ENCODE peak calls at places on chromosomes 13 and 19, in seven cellular contexts. One of them, this sample, is unnamed.

GRCh38 chr19:4534836-4535658 is at the start of gene PLIN5:
- DNase-seq in HFFc6: peak
- DNase-seq in left ventricle myocardium superior: peak
- DNase-seq in stimulated activated CD4-positive, alpha-beta T cell treated with anti-CD3 and anti-CD28 coated beads, Interleukin-15, amount 100 ng/mL, for 48 hours: no peak
- DNase-seq in stimulated activated CD8-positive, alpha-beta memory T cell treated with anti-CD3 and anti-CD28 coated beads, Interleukin-15, amount 100 ng/mL, for 24 hours: no peak
- DNase-seq in pancreas: peak
- DNase-seq in activated CD4-positive, CD25-positive, alpha-beta regulatory T cell treated with anti-CD3 and anti-CD28 coated beads, Interleukin-2, amount 50 U/mL, for 16 hours: no peak
- DNase-seq in this sample: peak

GRCh38 chr19:43667524-43668405 is 2.2 kb downstream of the PLAUR start:
- DNase-seq in HFFc6: no peak
- DNase-seq in left ventricle myocardium superior: peak
- DNase-seq in stimulated activated CD4-positive, alpha-beta T cell treated with anti-CD3 and anti-CD28 coated beads, Interleukin-15, amount 100 ng/mL, for 48 hours: no peak
- DNase-seq in stimulated activated CD8-positive, alpha-beta memory T cell treated with anti-CD3 and anti-CD28 coated beads, Interleukin-15, amount 100 ng/mL, for 24 hours: no peak
- DNase-seq in pancreas: no peak
- DNase-seq in activated CD4-positive, CD25-positive, alpha-beta regulatory T cell treated with anti-CD3 and anti-CD28 coated beads, Interleukin-2, amount 50 U/mL, for 16 hours: no peak
- DNase-seq in this sample: no peak

GRCh38 chr13:25440081-25440480 is 68.3 kb downstream of the ATP8A2 start:
- DNase-seq in HFFc6: no peak
- DNase-seq in left ventricle myocardium superior: no peak
- DNase-seq in stimulated activated CD4-positive, alpha-beta T cell treated with anti-CD3 and anti-CD28 coated beads, Interleukin-15, amount 100 ng/mL, for 48 hours: no peak
- DNase-seq in stimulated activated CD8-positive, alpha-beta memory T cell treated with anti-CD3 and anti-CD28 coated beads, Interleukin-15, amount 100 ng/mL, for 24 hours: no peak
- DNase-seq in pancreas: no peak
- DNase-seq in activated CD4-positive, CD25-positive, alpha-beta regulatory T cell treated with anti-CD3 and anti-CD28 coated beads, Interleukin-2, amount 50 U/mL, for 16 hours: no peak
- DNase-seq in this sample: no peak

GRCh38 chr19:45320997-45321775 is 1.5 kb downstream of the CKM start:
- DNase-seq in HFFc6: no peak
- DNase-seq in left ventricle myocardium superior: no peak
- DNase-seq in stimulated activated CD4-positive, alpha-beta T cell treated with anti-CD3 and anti-CD28 coated beads, Interleukin-15, amount 100 ng/mL, for 48 hours: no peak
- DNase-seq in stimulated activated CD8-positive, alpha-beta memory T cell treated with anti-CD3 and anti-CD28 coated beads, Interleukin-15, amount 100 ng/mL, for 24 hours: no peak
- DNase-seq in pancreas: no peak
- DNase-seq in activated CD4-positive, CD25-positive, alpha-beta regulatory T cell treated with anti-CD3 and anti-CD28 coated beads, Interleukin-2, amount 50 U/mL, for 16 hours: no peak
- DNase-seq in this sample: peak

GRCh38 chr19:42276821-42277220 is 7.8 kb downstream of the CIC start:
- DNase-seq in HFFc6: peak
- DNase-seq in left ventricle myocardium superior: no peak
- DNase-seq in stimulated activated CD4-positive, alpha-beta T cell treated with anti-CD3 and anti-CD28 coated beads, Interleukin-15, amount 100 ng/mL, for 48 hours: no peak
- DNase-seq in stimulated activated CD8-positive, alpha-beta memory T cell treated with anti-CD3 and anti-CD28 coated beads, Interleukin-15, amount 100 ng/mL, for 24 hours: no peak
- DNase-seq in pancreas: no peak
- DNase-seq in activated CD4-positive, CD25-positive, alpha-beta regulatory T cell treated with anti-CD3 and anti-CD28 coated beads, Interleukin-2, amount 50 U/mL, for 16 hours: no peak
- DNase-seq in this sample: peak

GRCh38 chr19:28727133-28727834 is 485.7 kb downstream of the UQCRFS1 start:
- DNase-seq in HFFc6: no peak
- DNase-seq in left ventricle myocardium superior: peak
- DNase-seq in stimulated activated CD4-positive, alpha-beta T cell treated with anti-CD3 and anti-CD28 coated beads, Interleukin-15, amount 100 ng/mL, for 48 hours: no peak
- DNase-seq in stimulated activated CD8-positive, alpha-beta memory T cell treated with anti-CD3 and anti-CD28 coated beads, Interleukin-15, amount 100 ng/mL, for 24 hours: no peak
- DNase-seq in pancreas: peak
- DNase-seq in activated CD4-positive, CD25-positive, alpha-beta regulatory T cell treated with anti-CD3 and anti-CD28 coated beads, Interleukin-2, amount 50 U/mL, for 16 hours: no peak
- DNase-seq in this sample: no peak

GRCh38 chr19:55257461-55258411 is 1.1 kb downstream of the PPP6R1 start:
- DNase-seq in HFFc6: no peak
- DNase-seq in left ventricle myocardium superior: no peak
- DNase-seq in stimulated activated CD4-positive, alpha-beta T cell treated with anti-CD3 and anti-CD28 coated beads, Interleukin-15, amount 100 ng/mL, for 48 hours: no peak
- DNase-seq in stimulated activated CD8-positive, alpha-beta memory T cell treated with anti-CD3 and anti-CD28 coated beads, Interleukin-15, amount 100 ng/mL, for 24 hours: no peak
- DNase-seq in pancreas: no peak
- DNase-seq in activated CD4-positive, CD25-positive, alpha-beta regulatory T cell treated with anti-CD3 and anti-CD28 coated beads, Interleukin-2, amount 50 U/mL, for 16 hours: no peak
- DNase-seq in this sample: no peak

GRCh38 chr19:28020631-28021315 is 1192.2 kb downstream of the UQCRFS1 start:
- DNase-seq in HFFc6: no peak
- DNase-seq in left ventricle myocardium superior: no peak
- DNase-seq in stimulated activated CD4-positive, alpha-beta T cell treated with anti-CD3 and anti-CD28 coated beads, Interleukin-15, amount 100 ng/mL, for 48 hours: no peak
- DNase-seq in stimulated activated CD8-positive, alpha-beta memory T cell treated with anti-CD3 and anti-CD28 coated beads, Interleukin-15, amount 100 ng/mL, for 24 hours: no peak
- DNase-seq in pancreas: no peak
- DNase-seq in activated CD4-positive, CD25-positive, alpha-beta regulatory T cell treated with anti-CD3 and anti-CD28 coated beads, Interleukin-2, amount 50 U/mL, for 16 hours: no peak
- DNase-seq in this sample: no peak

GRCh38 chr19:18844806-18845329 is 13.1 kb downstream of the UPF1 start:
- DNase-seq in HFFc6: no peak
- DNase-seq in left ventricle myocardium superior: peak
- DNase-seq in stimulated activated CD4-positive, alpha-beta T cell treated with anti-CD3 and anti-CD28 coated beads, Interleukin-15, amount 100 ng/mL, for 48 hours: no peak
- DNase-seq in stimulated activated CD8-positive, alpha-beta memory T cell treated with anti-CD3 and anti-CD28 coated beads, Interleukin-15, amount 100 ng/mL, for 24 hours: no peak
- DNase-seq in pancreas: no peak
- DNase-seq in activated CD4-positive, CD25-positive, alpha-beta regulatory T cell treated with anti-CD3 and anti-CD28 coated beads, Interleukin-2, amount 50 U/mL, for 16 hours: no peak
- DNase-seq in this sample: peak

GRCh38 chr13:30157616-30157993 is 149.7 kb downstream of the KATNAL1 start:
- DNase-seq in HFFc6: no peak
- DNase-seq in left ventricle myocardium superior: no peak
- DNase-seq in stimulated activated CD4-positive, alpha-beta T cell treated with anti-CD3 and anti-CD28 coated beads, Interleukin-15, amount 100 ng/mL, for 48 hours: no peak
- DNase-seq in stimulated activated CD8-positive, alpha-beta memory T cell treated with anti-CD3 and anti-CD28 coated beads, Interleukin-15, amount 100 ng/mL, for 24 hours: no peak
- DNase-seq in pancreas: no peak
- DNase-seq in activated CD4-positive, CD25-positive, alpha-beta regulatory T cell treated with anti-CD3 and anti-CD28 coated beads, Interleukin-2, amount 50 U/mL, for 16 hours: no peak
- DNase-seq in this sample: no peak

GRCh38 chr19:33370783-33371182 is 2.7 kb upstream of the CEBPG start:
- DNase-seq in HFFc6: no peak
- DNase-seq in left ventricle myocardium superior: no peak
- DNase-seq in stimulated activated CD4-positive, alpha-beta T cell treated with anti-CD3 and anti-CD28 coated beads, Interleukin-15, amount 100 ng/mL, for 48 hours: no peak
- DNase-seq in stimulated activated CD8-positive, alpha-beta memory T cell treated with anti-CD3 and anti-CD28 coated beads, Interleukin-15, amount 100 ng/mL, for 24 hours: no peak
- DNase-seq in pancreas: no peak
- DNase-seq in activated CD4-positive, CD25-positive, alpha-beta regulatory T cell treated with anti-CD3 and anti-CD28 coated beads, Interleukin-2, amount 50 U/mL, for 16 hours: no peak
- DNase-seq in this sample: no peak

GRCh38 chr13:110103026-110103425 is 203.9 kb downstream of the COL4A1 start:
- DNase-seq in HFFc6: no peak
- DNase-seq in left ventricle myocardium superior: no peak
- DNase-seq in stimulated activated CD4-positive, alpha-beta T cell treated with anti-CD3 and anti-CD28 coated beads, Interleukin-15, amount 100 ng/mL, for 48 hours: no peak
- DNase-seq in stimulated activated CD8-positive, alpha-beta memory T cell treated with anti-CD3 and anti-CD28 coated beads, Interleukin-15, amount 100 ng/mL, for 24 hours: no peak
- DNase-seq in pancreas: no peak
- DNase-seq in activated CD4-positive, CD25-positive, alpha-beta regulatory T cell treated with anti-CD3 and anti-CD28 coated beads, Interleukin-2, amount 50 U/mL, for 16 hours: no peak
- DNase-seq in this sample: no peak

GRCh38 chr13:113008841-113009240 is 39.8 kb downstream of the MCF2L start:
- DNase-seq in HFFc6: no peak
- DNase-seq in left ventricle myocardium superior: no peak
- DNase-seq in stimulated activated CD4-positive, alpha-beta T cell treated with anti-CD3 and anti-CD28 coated beads, Interleukin-15, amount 100 ng/mL, for 48 hours: no peak
- DNase-seq in stimulated activated CD8-positive, alpha-beta memory T cell treated with anti-CD3 and anti-CD28 coated beads, Interleukin-15, amount 100 ng/mL, for 24 hours: no peak
- DNase-seq in pancreas: no peak
- DNase-seq in activated CD4-positive, CD25-positive, alpha-beta regulatory T cell treated with anti-CD3 and anti-CD28 coated beads, Interleukin-2, amount 50 U/mL, for 16 hours: no peak
- DNase-seq in this sample: no peak

GRCh38 chr19:33621065-33621785 is 528 bp upstream of the CHST8 start:
- DNase-seq in HFFc6: no peak
- DNase-seq in left ventricle myocardium superior: no peak
- DNase-seq in stimulated activated CD4-positive, alpha-beta T cell treated with anti-CD3 and anti-CD28 coated beads, Interleukin-15, amount 100 ng/mL, for 48 hours: no peak
- DNase-seq in stimulated activated CD8-positive, alpha-beta memory T cell treated with anti-CD3 and anti-CD28 coated beads, Interleukin-15, amount 100 ng/mL, for 24 hours: no peak
- DNase-seq in pancreas: no peak
- DNase-seq in activated CD4-positive, CD25-positive, alpha-beta regulatory T cell treated with anti-CD3 and anti-CD28 coated beads, Interleukin-2, amount 50 U/mL, for 16 hours: no peak
- DNase-seq in this sample: no peak

GRCh38 chr13:30002577-30002976 is 152.2 kb upstream of the UBL3 start:
- DNase-seq in HFFc6: peak
- DNase-seq in left ventricle myocardium superior: no peak
- DNase-seq in stimulated activated CD4-positive, alpha-beta T cell treated with anti-CD3 and anti-CD28 coated beads, Interleukin-15, amount 100 ng/mL, for 48 hours: no peak
- DNase-seq in stimulated activated CD8-positive, alpha-beta memory T cell treated with anti-CD3 and anti-CD28 coated beads, Interleukin-15, amount 100 ng/mL, for 24 hours: no peak
- DNase-seq in pancreas: no peak
- DNase-seq in activated CD4-positive, CD25-positive, alpha-beta regulatory T cell treated with anti-CD3 and anti-CD28 coated beads, Interleukin-2, amount 50 U/mL, for 16 hours: no peak
- DNase-seq in this sample: no peak

GRCh38 chr19:54069482-54069881 is 5.8 kb upstream of the VSTM1 start:
- DNase-seq in HFFc6: no peak
- DNase-seq in left ventricle myocardium superior: no peak
- DNase-seq in stimulated activated CD4-positive, alpha-beta T cell treated with anti-CD3 and anti-CD28 coated beads, Interleukin-15, amount 100 ng/mL, for 48 hours: no peak
- DNase-seq in stimulated activated CD8-positive, alpha-beta memory T cell treated with anti-CD3 and anti-CD28 coated beads, Interleukin-15, amount 100 ng/mL, for 24 hours: no peak
- DNase-seq in pancreas: no peak
- DNase-seq in activated CD4-positive, CD25-positive, alpha-beta regulatory T cell treated with anti-CD3 and anti-CD28 coated beads, Interleukin-2, amount 50 U/mL, for 16 hours: no peak
- DNase-seq in this sample: no peak

GRCh38 chr13:73972503-73972902 is 161.7 kb downstream of the KLF12 start:
- DNase-seq in HFFc6: no peak
- DNase-seq in left ventricle myocardium superior: no peak
- DNase-seq in stimulated activated CD4-positive, alpha-beta T cell treated with anti-CD3 and anti-CD28 coated beads, Interleukin-15, amount 100 ng/mL, for 48 hours: no peak
- DNase-seq in stimulated activated CD8-positive, alpha-beta memory T cell treated with anti-CD3 and anti-CD28 coated beads, Interleukin-15, amount 100 ng/mL, for 24 hours: no peak
- DNase-seq in pancreas: no peak
- DNase-seq in activated CD4-positive, CD25-positive, alpha-beta regulatory T cell treated with anti-CD3 and anti-CD28 coated beads, Interleukin-2, amount 50 U/mL, for 16 hours: no peak
- DNase-seq in this sample: no peak

GRCh38 chr19:47156861-47157454 is 26.3 kb downstream of the SAE1 start:
- DNase-seq in HFFc6: no peak
- DNase-seq in left ventricle myocardium superior: no peak
- DNase-seq in stimulated activated CD4-positive, alpha-beta T cell treated with anti-CD3 and anti-CD28 coated beads, Interleukin-15, amount 100 ng/mL, for 48 hours: no peak
- DNase-seq in stimulated activated CD8-positive, alpha-beta memory T cell treated with anti-CD3 and anti-CD28 coated beads, Interleukin-15, amount 100 ng/mL, for 24 hours: no peak
- DNase-seq in pancreas: no peak
- DNase-seq in activated CD4-positive, CD25-positive, alpha-beta regulatory T cell treated with anti-CD3 and anti-CD28 coated beads, Interleukin-2, amount 50 U/mL, for 16 hours: no peak
- DNase-seq in this sample: no peak

GRCh38 chr19:54572696-54573311 is 786 bp upstream of the LILRA2 start:
- DNase-seq in HFFc6: no peak
- DNase-seq in left ventricle myocardium superior: peak
- DNase-seq in stimulated activated CD4-positive, alpha-beta T cell treated with anti-CD3 and anti-CD28 coated beads, Interleukin-15, amount 100 ng/mL, for 48 hours: no peak
- DNase-seq in stimulated activated CD8-positive, alpha-beta memory T cell treated with anti-CD3 and anti-CD28 coated beads, Interleukin-15, amount 100 ng/mL, for 24 hours: no peak
- DNase-seq in pancreas: no peak
- DNase-seq in activated CD4-positive, CD25-positive, alpha-beta regulatory T cell treated with anti-CD3 and anti-CD28 coated beads, Interleukin-2, amount 50 U/mL, for 16 hours: no peak
- DNase-seq in this sample: peak

GRCh38 chr13:26601669-26602068 is 44.2 kb downstream of the WASF3 start:
- DNase-seq in HFFc6: peak
- DNase-seq in left ventricle myocardium superior: no peak
- DNase-seq in stimulated activated CD4-positive, alpha-beta T cell treated with anti-CD3 and anti-CD28 coated beads, Interleukin-15, amount 100 ng/mL, for 48 hours: no peak
- DNase-seq in stimulated activated CD8-positive, alpha-beta memory T cell treated with anti-CD3 and anti-CD28 coated beads, Interleukin-15, amount 100 ng/mL, for 24 hours: no peak
- DNase-seq in pancreas: no peak
- DNase-seq in activated CD4-positive, CD25-positive, alpha-beta regulatory T cell treated with anti-CD3 and anti-CD28 coated beads, Interleukin-2, amount 50 U/mL, for 16 hours: no peak
- DNase-seq in this sample: no peak

GRCh38 chr13:112014857-112015256 is 52.1 kb upstream of the SOX1 start:
- DNase-seq in HFFc6: no peak
- DNase-seq in left ventricle myocardium superior: no peak
- DNase-seq in stimulated activated CD4-positive, alpha-beta T cell treated with anti-CD3 and anti-CD28 coated beads, Interleukin-15, amount 100 ng/mL, for 48 hours: no peak
- DNase-seq in stimulated activated CD8-positive, alpha-beta memory T cell treated with anti-CD3 and anti-CD28 coated beads, Interleukin-15, amount 100 ng/mL, for 24 hours: no peak
- DNase-seq in pancreas: no peak
- DNase-seq in activated CD4-positive, CD25-positive, alpha-beta regulatory T cell treated with anti-CD3 and anti-CD28 coated beads, Interleukin-2, amount 50 U/mL, for 16 hours: no peak
- DNase-seq in this sample: no peak

GRCh38 chr13:53398051-53398450 is 369.4 kb downstream of the OLFM4 start:
- DNase-seq in HFFc6: no peak
- DNase-seq in left ventricle myocardium superior: no peak
- DNase-seq in stimulated activated CD4-positive, alpha-beta T cell treated with anti-CD3 and anti-CD28 coated beads, Interleukin-15, amount 100 ng/mL, for 48 hours: no peak
- DNase-seq in stimulated activated CD8-positive, alpha-beta memory T cell treated with anti-CD3 and anti-CD28 coated beads, Interleukin-15, amount 100 ng/mL, for 24 hours: no peak
- DNase-seq in pancreas: no peak
- DNase-seq in activated CD4-positive, CD25-positive, alpha-beta regulatory T cell treated with anti-CD3 and anti-CD28 coated beads, Interleukin-2, amount 50 U/mL, for 16 hours: no peak
- DNase-seq in this sample: no peak

GRCh38 chr13:60410299-60410698 is 13.3 kb downstream of the TDRD3 start:
- DNase-seq in HFFc6: no peak
- DNase-seq in left ventricle myocardium superior: no peak
- DNase-seq in stimulated activated CD4-positive, alpha-beta T cell treated with anti-CD3 and anti-CD28 coated beads, Interleukin-15, amount 100 ng/mL, for 48 hours: no peak
- DNase-seq in stimulated activated CD8-positive, alpha-beta memory T cell treated with anti-CD3 and anti-CD28 coated beads, Interleukin-15, amount 100 ng/mL, for 24 hours: no peak
- DNase-seq in pancreas: no peak
- DNase-seq in activated CD4-positive, CD25-positive, alpha-beta regulatory T cell treated with anti-CD3 and anti-CD28 coated beads, Interleukin-2, amount 50 U/mL, for 16 hours: no peak
- DNase-seq in this sample: no peak

GRCh38 chr19:35153701-35154534 is 617 bp upstream of the FXYD5 start:
- DNase-seq in HFFc6: no peak
- DNase-seq in left ventricle myocardium superior: peak
- DNase-seq in stimulated activated CD4-positive, alpha-beta T cell treated with anti-CD3 and anti-CD28 coated beads, Interleukin-15, amount 100 ng/mL, for 48 hours: peak
- DNase-seq in stimulated activated CD8-positive, alpha-beta memory T cell treated with anti-CD3 and anti-CD28 coated beads, Interleukin-15, amount 100 ng/mL, for 24 hours: peak
- DNase-seq in pancreas: peak
- DNase-seq in activated CD4-positive, CD25-positive, alpha-beta regulatory T cell treated with anti-CD3 and anti-CD28 coated beads, Interleukin-2, amount 50 U/mL, for 16 hours: peak
- DNase-seq in this sample: peak

GRCh38 chr19:45607071-45608029 is 5.3 kb upstream of the GPR4 start:
- DNase-seq in HFFc6: peak
- DNase-seq in left ventricle myocardium superior: peak
- DNase-seq in stimulated activated CD4-positive, alpha-beta T cell treated with anti-CD3 and anti-CD28 coated beads, Interleukin-15, amount 100 ng/mL, for 48 hours: no peak
- DNase-seq in stimulated activated CD8-positive, alpha-beta memory T cell treated with anti-CD3 and anti-CD28 coated beads, Interleukin-15, amount 100 ng/mL, for 24 hours: no peak
- DNase-seq in pancreas: peak
- DNase-seq in activated CD4-positive, CD25-positive, alpha-beta regulatory T cell treated with anti-CD3 and anti-CD28 coated beads, Interleukin-2, amount 50 U/mL, for 16 hours: peak
- DNase-seq in this sample: peak

GRCh38 chr13:45224181-45224580 is 23.3 kb upstream of the KCTD4 start:
- DNase-seq in HFFc6: peak
- DNase-seq in left ventricle myocardium superior: no peak
- DNase-seq in stimulated activated CD4-positive, alpha-beta T cell treated with anti-CD3 and anti-CD28 coated beads, Interleukin-15, amount 100 ng/mL, for 48 hours: no peak
- DNase-seq in stimulated activated CD8-positive, alpha-beta memory T cell treated with anti-CD3 and anti-CD28 coated beads, Interleukin-15, amount 100 ng/mL, for 24 hours: no peak
- DNase-seq in pancreas: no peak
- DNase-seq in activated CD4-positive, CD25-positive, alpha-beta regulatory T cell treated with anti-CD3 and anti-CD28 coated beads, Interleukin-2, amount 50 U/mL, for 16 hours: no peak
- DNase-seq in this sample: no peak

GRCh38 chr19:56321981-56322558 is 7.4 kb upstream of the ZSCAN5A start:
- DNase-seq in HFFc6: no peak
- DNase-seq in left ventricle myocardium superior: no peak
- DNase-seq in stimulated activated CD4-positive, alpha-beta T cell treated with anti-CD3 and anti-CD28 coated beads, Interleukin-15, amount 100 ng/mL, for 48 hours: no peak
- DNase-seq in stimulated activated CD8-positive, alpha-beta memory T cell treated with anti-CD3 and anti-CD28 coated beads, Interleukin-15, amount 100 ng/mL, for 24 hours: no peak
- DNase-seq in pancreas: no peak
- DNase-seq in activated CD4-positive, CD25-positive, alpha-beta regulatory T cell treated with anti-CD3 and anti-CD28 coated beads, Interleukin-2, amount 50 U/mL, for 16 hours: no peak
- DNase-seq in this sample: no peak

GRCh38 chr19:1394252-1395193 is 6.8 kb downstream of the GAMT start:
- DNase-seq in HFFc6: no peak
- DNase-seq in left ventricle myocardium superior: no peak
- DNase-seq in stimulated activated CD4-positive, alpha-beta T cell treated with anti-CD3 and anti-CD28 coated beads, Interleukin-15, amount 100 ng/mL, for 48 hours: no peak
- DNase-seq in stimulated activated CD8-positive, alpha-beta memory T cell treated with anti-CD3 and anti-CD28 coated beads, Interleukin-15, amount 100 ng/mL, for 24 hours: no peak
- DNase-seq in pancreas: peak
- DNase-seq in activated CD4-positive, CD25-positive, alpha-beta regulatory T cell treated with anti-CD3 and anti-CD28 coated beads, Interleukin-2, amount 50 U/mL, for 16 hours: no peak
- DNase-seq in this sample: no peak

GRCh38 chr13:104372128-104372527 is 1305.9 kb upstream of the SLC10A2 start:
- DNase-seq in HFFc6: no peak
- DNase-seq in left ventricle myocardium superior: no peak
- DNase-seq in stimulated activated CD4-positive, alpha-beta T cell treated with anti-CD3 and anti-CD28 coated beads, Interleukin-15, amount 100 ng/mL, for 48 hours: no peak
- DNase-seq in stimulated activated CD8-positive, alpha-beta memory T cell treated with anti-CD3 and anti-CD28 coated beads, Interleukin-15, amount 100 ng/mL, for 24 hours: no peak
- DNase-seq in pancreas: no peak
- DNase-seq in activated CD4-positive, CD25-positive, alpha-beta regulatory T cell treated with anti-CD3 and anti-CD28 coated beads, Interleukin-2, amount 50 U/mL, for 16 hours: no peak
- DNase-seq in this sample: no peak

GRCh38 chr19:4866595-4867424 is 657 bp downstream of the PLIN3 start:
- DNase-seq in HFFc6: peak
- DNase-seq in left ventricle myocardium superior: peak
- DNase-seq in stimulated activated CD4-positive, alpha-beta T cell treated with anti-CD3 and anti-CD28 coated beads, Interleukin-15, amount 100 ng/mL, for 48 hours: no peak
- DNase-seq in stimulated activated CD8-positive, alpha-beta memory T cell treated with anti-CD3 and anti-CD28 coated beads, Interleukin-15, amount 100 ng/mL, for 24 hours: no peak
- DNase-seq in pancreas: peak
- DNase-seq in activated CD4-positive, CD25-positive, alpha-beta regulatory T cell treated with anti-CD3 and anti-CD28 coated beads, Interleukin-2, amount 50 U/mL, for 16 hours: peak
- DNase-seq in this sample: peak

GRCh38 chr13:48258430-48258829 is 25.4 kb downstream of the ITM2B start:
- DNase-seq in HFFc6: no peak
- DNase-seq in left ventricle myocardium superior: no peak
- DNase-seq in stimulated activated CD4-positive, alpha-beta T cell treated with anti-CD3 and anti-CD28 coated beads, Interleukin-15, amount 100 ng/mL, for 48 hours: no peak
- DNase-seq in stimulated activated CD8-positive, alpha-beta memory T cell treated with anti-CD3 and anti-CD28 coated beads, Interleukin-15, amount 100 ng/mL, for 24 hours: no peak
- DNase-seq in pancreas: no peak
- DNase-seq in activated CD4-positive, CD25-positive, alpha-beta regulatory T cell treated with anti-CD3 and anti-CD28 coated beads, Interleukin-2, amount 50 U/mL, for 16 hours: no peak
- DNase-seq in this sample: no peak

GRCh38 chr13:30832845-30833332 is 73.2 kb upstream of the MEDAG start:
- DNase-seq in HFFc6: no peak
- DNase-seq in left ventricle myocardium superior: peak
- DNase-seq in stimulated activated CD4-positive, alpha-beta T cell treated with anti-CD3 and anti-CD28 coated beads, Interleukin-15, amount 100 ng/mL, for 48 hours: peak
- DNase-seq in stimulated activated CD8-positive, alpha-beta memory T cell treated with anti-CD3 and anti-CD28 coated beads, Interleukin-15, amount 100 ng/mL, for 24 hours: no peak
- DNase-seq in pancreas: peak
- DNase-seq in activated CD4-positive, CD25-positive, alpha-beta regulatory T cell treated with anti-CD3 and anti-CD28 coated beads, Interleukin-2, amount 50 U/mL, for 16 hours: no peak
- DNase-seq in this sample: no peak

GRCh38 chr19:16402076-16402475 is 69.7 kb downstream of the EPS15L1 start:
- DNase-seq in HFFc6: no peak
- DNase-seq in left ventricle myocardium superior: no peak
- DNase-seq in stimulated activated CD4-positive, alpha-beta T cell treated with anti-CD3 and anti-CD28 coated beads, Interleukin-15, amount 100 ng/mL, for 48 hours: no peak
- DNase-seq in stimulated activated CD8-positive, alpha-beta memory T cell treated with anti-CD3 and anti-CD28 coated beads, Interleukin-15, amount 100 ng/mL, for 24 hours: no peak
- DNase-seq in pancreas: no peak
- DNase-seq in activated CD4-positive, CD25-positive, alpha-beta regulatory T cell treated with anti-CD3 and anti-CD28 coated beads, Interleukin-2, amount 50 U/mL, for 16 hours: no peak
- DNase-seq in this sample: no peak

GRCh38 chr13:111181977-111182376 is 66.9 kb downstream of the ARHGEF7 start:
- DNase-seq in HFFc6: no peak
- DNase-seq in left ventricle myocardium superior: no peak
- DNase-seq in stimulated activated CD4-positive, alpha-beta T cell treated with anti-CD3 and anti-CD28 coated beads, Interleukin-15, amount 100 ng/mL, for 48 hours: no peak
- DNase-seq in stimulated activated CD8-positive, alpha-beta memory T cell treated with anti-CD3 and anti-CD28 coated beads, Interleukin-15, amount 100 ng/mL, for 24 hours: no peak
- DNase-seq in pancreas: no peak
- DNase-seq in activated CD4-positive, CD25-positive, alpha-beta regulatory T cell treated with anti-CD3 and anti-CD28 coated beads, Interleukin-2, amount 50 U/mL, for 16 hours: no peak
- DNase-seq in this sample: no peak

GRCh38 chr13:32426191-32426980 is 1.5 kb downstream of the N4BP2L1 start:
- DNase-seq in HFFc6: no peak
- DNase-seq in left ventricle myocardium superior: no peak
- DNase-seq in stimulated activated CD4-positive, alpha-beta T cell treated with anti-CD3 and anti-CD28 coated beads, Interleukin-15, amount 100 ng/mL, for 48 hours: no peak
- DNase-seq in stimulated activated CD8-positive, alpha-beta memory T cell treated with anti-CD3 and anti-CD28 coated beads, Interleukin-15, amount 100 ng/mL, for 24 hours: no peak
- DNase-seq in pancreas: no peak
- DNase-seq in activated CD4-positive, CD25-positive, alpha-beta regulatory T cell treated with anti-CD3 and anti-CD28 coated beads, Interleukin-2, amount 50 U/mL, for 16 hours: no peak
- DNase-seq in this sample: peak